ENCODE peak calls at places on chromosomes 6 and 20, in nine cellular contexts. One of them, this sample, is unnamed.

GRCh38 chr6:150932976-150933375 is 67.5 kb downstream of the MTHFD1L start:
- DNase-seq in endothelial cell of umbilical vein: no peak
- DNase-seq in suprapubic skin: no peak
- DNase-seq in sigmoid colon: no peak
- DNase-seq in stomach: no peak
- DNase-seq in K562: no peak
- DNase-seq in upper lobe of left lung: no peak
- DNase-seq in HL-60: no peak
- DNase-seq in H1: no peak
- DNase-seq in this sample: no peak

GRCh38 chr20:44247676-44248419 is 740 bp downstream of the GDAP1L1 start:
- DNase-seq in endothelial cell of umbilical vein: peak
- DNase-seq in suprapubic skin: no peak
- DNase-seq in sigmoid colon: no peak
- DNase-seq in stomach: no peak
- DNase-seq in K562: peak
- DNase-seq in upper lobe of left lung: no peak
- DNase-seq in HL-60: peak
- DNase-seq in H1: peak
- DNase-seq in this sample: no peak

GRCh38 chr6:153856929-153857376 is 182.1 kb upstream of the OPRM1 start:
- DNase-seq in endothelial cell of umbilical vein: no peak
- DNase-seq in suprapubic skin: no peak
- DNase-seq in sigmoid colon: no peak
- DNase-seq in stomach: no peak
- DNase-seq in K562: no peak
- DNase-seq in upper lobe of left lung: no peak
- DNase-seq in HL-60: no peak
- DNase-seq in H1: no peak
- DNase-seq in this sample: no peak

GRCh38 chr6:20630617-20631448 is 96.6 kb downstream of the CDKAL1 start:
- DNase-seq in endothelial cell of umbilical vein: no peak
- DNase-seq in suprapubic skin: no peak
- DNase-seq in sigmoid colon: no peak
- DNase-seq in stomach: no peak
- DNase-seq in K562: no peak
- DNase-seq in upper lobe of left lung: no peak
- DNase-seq in HL-60: no peak
- DNase-seq in H1: no peak
- DNase-seq in this sample: no peak

GRCh38 chr6:44223471-44224153 is at the start of gene SLC29A1:
- DNase-seq in endothelial cell of umbilical vein: peak
- DNase-seq in suprapubic skin: no peak
- DNase-seq in sigmoid colon: peak
- DNase-seq in stomach: peak
- DNase-seq in K562: peak
- DNase-seq in upper lobe of left lung: peak
- DNase-seq in HL-60: peak
- DNase-seq in H1: no peak
- DNase-seq in this sample: peak

GRCh38 chr6:57123111-57123510 is 33.1 kb downstream of the ZNF451 start:
- DNase-seq in endothelial cell of umbilical vein: no peak
- DNase-seq in suprapubic skin: no peak
- DNase-seq in sigmoid colon: no peak
- DNase-seq in stomach: no peak
- DNase-seq in K562: no peak
- DNase-seq in upper lobe of left lung: no peak
- DNase-seq in HL-60: no peak
- DNase-seq in H1: no peak
- DNase-seq in this sample: no peak

GRCh38 chr6:10505529-10505928 is 15.6 kb upstream of the GCNT2 start:
- DNase-seq in endothelial cell of umbilical vein: no peak
- DNase-seq in suprapubic skin: no peak
- DNase-seq in sigmoid colon: no peak
- DNase-seq in stomach: no peak
- DNase-seq in K562: no peak
- DNase-seq in upper lobe of left lung: no peak
- DNase-seq in HL-60: no peak
- DNase-seq in H1: no peak
- DNase-seq in this sample: no peak

GRCh38 chr20:741620-742019 is 26.7 kb downstream of the SLC52A3 start:
- DNase-seq in endothelial cell of umbilical vein: no peak
- DNase-seq in suprapubic skin: no peak
- DNase-seq in sigmoid colon: no peak
- DNase-seq in stomach: no peak
- DNase-seq in K562: no peak
- DNase-seq in upper lobe of left lung: no peak
- DNase-seq in HL-60: no peak
- DNase-seq in H1: no peak
- DNase-seq in this sample: no peak

GRCh38 chr6:91437295-91437694 is 850.4 kb upstream of the MAP3K7 start:
- DNase-seq in endothelial cell of umbilical vein: peak
- DNase-seq in suprapubic skin: no peak
- DNase-seq in sigmoid colon: no peak
- DNase-seq in stomach: no peak
- DNase-seq in K562: no peak
- DNase-seq in upper lobe of left lung: no peak
- DNase-seq in HL-60: no peak
- DNase-seq in H1: no peak
- DNase-seq in this sample: no peak

GRCh38 chr20:50267041-50267865 is 76.6 kb downstream of the CEBPB start:
- DNase-seq in endothelial cell of umbilical vein: no peak
- DNase-seq in suprapubic skin: peak
- DNase-seq in sigmoid colon: peak
- DNase-seq in stomach: peak
- DNase-seq in K562: peak
- DNase-seq in upper lobe of left lung: peak
- DNase-seq in HL-60: peak
- DNase-seq in H1: no peak
- DNase-seq in this sample: peak

GRCh38 chr6:166046232-166046631 is 121.4 kb downstream of the TBXT start:
- DNase-seq in endothelial cell of umbilical vein: peak
- DNase-seq in suprapubic skin: no peak
- DNase-seq in sigmoid colon: no peak
- DNase-seq in stomach: no peak
- DNase-seq in K562: no peak
- DNase-seq in upper lobe of left lung: no peak
- DNase-seq in HL-60: no peak
- DNase-seq in H1: no peak
- DNase-seq in this sample: no peak

GRCh38 chr6:165662671-165663282 is at the start of gene PDE10A:
- DNase-seq in endothelial cell of umbilical vein: peak
- DNase-seq in suprapubic skin: no peak
- DNase-seq in sigmoid colon: peak
- DNase-seq in stomach: peak
- DNase-seq in K562: no peak
- DNase-seq in upper lobe of left lung: no peak
- DNase-seq in HL-60: no peak
- DNase-seq in H1: no peak
- DNase-seq in this sample: no peak

GRCh38 chr20:58375796-58376195 is 13.2 kb upstream of the VAPB start:
- DNase-seq in endothelial cell of umbilical vein: no peak
- DNase-seq in suprapubic skin: no peak
- DNase-seq in sigmoid colon: no peak
- DNase-seq in stomach: no peak
- DNase-seq in K562: no peak
- DNase-seq in upper lobe of left lung: no peak
- DNase-seq in HL-60: no peak
- DNase-seq in H1: no peak
- DNase-seq in this sample: no peak

GRCh38 chr20:33909331-33909921 is 84.3 kb upstream of the RALY start:
- DNase-seq in endothelial cell of umbilical vein: peak
- DNase-seq in suprapubic skin: no peak
- DNase-seq in sigmoid colon: no peak
- DNase-seq in stomach: peak
- DNase-seq in K562: no peak
- DNase-seq in upper lobe of left lung: peak
- DNase-seq in HL-60: no peak
- DNase-seq in H1: no peak
- DNase-seq in this sample: no peak

GRCh38 chr6:32178547-32179440 is 589 bp downstream of the RNF5 start:
- DNase-seq in endothelial cell of umbilical vein: peak
- DNase-seq in suprapubic skin: no peak
- DNase-seq in sigmoid colon: no peak
- DNase-seq in stomach: no peak
- DNase-seq in K562: peak
- DNase-seq in upper lobe of left lung: no peak
- DNase-seq in HL-60: no peak
- DNase-seq in H1: no peak
- DNase-seq in this sample: no peak

GRCh38 chr6:121055572-121056163 is 278.6 kb downstream of the TBC1D32 start:
- DNase-seq in endothelial cell of umbilical vein: peak
- DNase-seq in suprapubic skin: no peak
- DNase-seq in sigmoid colon: no peak
- DNase-seq in stomach: no peak
- DNase-seq in K562: peak
- DNase-seq in upper lobe of left lung: no peak
- DNase-seq in HL-60: no peak
- DNase-seq in H1: peak
- DNase-seq in this sample: no peak

GRCh38 chr6:28648035-28648877 is 122.6 kb downstream of the GPX5 start:
- DNase-seq in endothelial cell of umbilical vein: peak
- DNase-seq in suprapubic skin: no peak
- DNase-seq in sigmoid colon: no peak
- DNase-seq in stomach: no peak
- DNase-seq in K562: peak
- DNase-seq in upper lobe of left lung: no peak
- DNase-seq in HL-60: no peak
- DNase-seq in H1: peak
- DNase-seq in this sample: no peak

GRCh38 chr6:128570439-128571063 is 50.2 kb upstream of the PTPRK start:
- DNase-seq in endothelial cell of umbilical vein: no peak
- DNase-seq in suprapubic skin: no peak
- DNase-seq in sigmoid colon: no peak
- DNase-seq in stomach: no peak
- DNase-seq in K562: no peak
- DNase-seq in upper lobe of left lung: no peak
- DNase-seq in HL-60: no peak
- DNase-seq in H1: no peak
- DNase-seq in this sample: no peak

GRCh38 chr20:3461191-3461874 is 9.5 kb upstream of the ATRN start:
- DNase-seq in endothelial cell of umbilical vein: no peak
- DNase-seq in suprapubic skin: no peak
- DNase-seq in sigmoid colon: no peak
- DNase-seq in stomach: no peak
- DNase-seq in K562: no peak
- DNase-seq in upper lobe of left lung: no peak
- DNase-seq in HL-60: no peak
- DNase-seq in H1: no peak
- DNase-seq in this sample: no peak
- TF ChIP-seq CTCF in endothelial cell of umbilical vein: no peak
- TF ChIP-seq CTCF in suprapubic skin: no peak
- TF ChIP-seq CTCF in sigmoid colon: no peak
- TF ChIP-seq CTCF in stomach: no peak
- TF ChIP-seq CTCF in K562: no peak
- TF ChIP-seq CTCF in upper lobe of left lung: no peak
- TF ChIP-seq CTCF in HL-60: no peak
- TF ChIP-seq CTCF in H1: no peak
- TF ChIP-seq CTCF in this sample: no peak

GRCh38 chr6:137216875-137217553 is 2.2 kb downstream of the IFNGR1 start:
- DNase-seq in endothelial cell of umbilical vein: no peak
- DNase-seq in suprapubic skin: no peak
- DNase-seq in sigmoid colon: no peak
- DNase-seq in stomach: peak
- DNase-seq in K562: no peak
- DNase-seq in upper lobe of left lung: peak
- DNase-seq in HL-60: no peak
- DNase-seq in H1: no peak
- DNase-seq in this sample: no peak

GRCh38 chr6:137218917-137219663 is at the start of gene IFNGR1:
- DNase-seq in endothelial cell of umbilical vein: peak
- DNase-seq in suprapubic skin: peak
- DNase-seq in sigmoid colon: peak
- DNase-seq in stomach: peak
- DNase-seq in K562: peak
- DNase-seq in upper lobe of left lung: peak
- DNase-seq in HL-60: peak
- DNase-seq in H1: peak
- DNase-seq in this sample: peak

GRCh38 chr6:137218473-137218916 is 690 bp downstream of the IFNGR1 start:
- DNase-seq in endothelial cell of umbilical vein: peak
- DNase-seq in suprapubic skin: no peak
- DNase-seq in sigmoid colon: peak
- DNase-seq in stomach: no peak
- DNase-seq in K562: peak
- DNase-seq in upper lobe of left lung: peak
- DNase-seq in HL-60: peak
- DNase-seq in H1: no peak
- DNase-seq in this sample: no peak

GRCh38 chr6:137219664-137220252 is 573 bp upstream of the IFNGR1 start:
- DNase-seq in endothelial cell of umbilical vein: no peak
- DNase-seq in suprapubic skin: no peak
- DNase-seq in sigmoid colon: no peak
- DNase-seq in stomach: no peak
- DNase-seq in K562: no peak
- DNase-seq in upper lobe of left lung: no peak
- DNase-seq in HL-60: no peak
- DNase-seq in H1: no peak
- DNase-seq in this sample: no peak

GRCh38 chr6:137217801-137218472 is 1.2 kb downstream of the IFNGR1 start:
- DNase-seq in endothelial cell of umbilical vein: peak
- DNase-seq in suprapubic skin: no peak
- DNase-seq in sigmoid colon: no peak
- DNase-seq in stomach: no peak
- DNase-seq in K562: no peak
- DNase-seq in upper lobe of left lung: peak
- DNase-seq in HL-60: peak
- DNase-seq in H1: no peak
- DNase-seq in this sample: no peak
- H3K4me3 ChIP-seq in endothelial cell of umbilical vein: peak
- H3K4me3 ChIP-seq in suprapubic skin: peak
- H3K4me3 ChIP-seq in sigmoid colon: peak
- H3K4me3 ChIP-seq in stomach: peak
- H3K4me3 ChIP-seq in K562: peak
- H3K4me3 ChIP-seq in upper lobe of left lung: peak
- H3K4me3 ChIP-seq in HL-60: peak
- H3K4me3 ChIP-seq in H1: peak
- H3K4me3 ChIP-seq in this sample: peak

GRCh38 chr20:61372151-61373054 is 120.3 kb downstream of the CDH4 start:
- DNase-seq in endothelial cell of umbilical vein: no peak
- DNase-seq in suprapubic skin: no peak
- DNase-seq in sigmoid colon: no peak
- DNase-seq in stomach: no peak
- DNase-seq in K562: no peak
- DNase-seq in upper lobe of left lung: no peak
- DNase-seq in HL-60: no peak
- DNase-seq in H1: no peak
- DNase-seq in this sample: no peak
- TF ChIP-seq POLR2AphosphoS5 in endothelial cell of umbilical vein: no peak
- TF ChIP-seq POLR2AphosphoS5 in suprapubic skin: no peak
- TF ChIP-seq POLR2AphosphoS5 in sigmoid colon: no peak
- TF ChIP-seq POLR2AphosphoS5 in stomach: no peak
- TF ChIP-seq POLR2AphosphoS5 in K562: no peak
- TF ChIP-seq POLR2AphosphoS5 in upper lobe of left lung: no peak
- TF ChIP-seq POLR2AphosphoS5 in HL-60: no peak
- TF ChIP-seq POLR2AphosphoS5 in H1: no peak
- TF ChIP-seq POLR2AphosphoS5 in this sample: no peak

DNA sequence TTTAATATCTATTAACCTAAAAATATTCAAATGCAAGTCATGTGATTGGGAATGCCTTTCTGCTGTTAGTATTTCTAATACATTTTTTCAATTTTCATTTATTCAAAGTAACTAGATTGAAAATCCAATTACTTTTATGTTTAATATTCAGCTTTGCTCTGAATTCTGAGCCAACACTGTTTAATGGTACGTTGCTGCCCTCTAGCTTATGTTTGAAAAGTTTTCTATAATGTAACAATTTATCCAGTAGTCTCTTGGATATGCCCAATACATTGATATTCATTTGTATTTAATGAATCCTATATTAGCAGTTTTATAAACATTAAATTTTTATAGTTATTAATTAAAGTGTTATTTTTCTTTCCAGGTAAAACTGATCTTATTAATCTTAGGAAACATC is 47.4 kb downstream of the LGSN start:
- DNase-seq in endothelial cell of umbilical vein: peak
- DNase-seq in suprapubic skin: no peak
- DNase-seq in sigmoid colon: no peak
- DNase-seq in stomach: no peak
- DNase-seq in K562: peak
- DNase-seq in upper lobe of left lung: no peak
- DNase-seq in HL-60: no peak
- DNase-seq in H1: no peak
- DNase-seq in this sample: no peak
- TF ChIP-seq CTCF in endothelial cell of umbilical vein: no peak
- TF ChIP-seq CTCF in suprapubic skin: no peak
- TF ChIP-seq CTCF in sigmoid colon: no peak
- TF ChIP-seq CTCF in stomach: peak
- TF ChIP-seq CTCF in K562: no peak
- TF ChIP-seq CTCF in upper lobe of left lung: peak
- TF ChIP-seq CTCF in HL-60: peak
- TF ChIP-seq CTCF in H1: peak
- TF ChIP-seq CTCF in this sample: peak

This sample was measured in breast epithelium.